ENCODE peak calls at places on chromosomes 4 and X, in nine cellular contexts. One of them, this sample, is unnamed. For H3K27me3, the result is how much of the 10 kb centered on the place peaks cover.

GRCh38 chr4:34193451-34194154 is 2050.7 kb downstream of the ARAP2 start:
- DNase-seq in tibial artery: no peak
- DNase-seq in left ventricle myocardium inferior: no peak
- DNase-seq in IMR-90: peak
- DNase-seq in esophagus squamous epithelium: no peak
- DNase-seq in Peyer's patch: no peak
- DNase-seq in heart left ventricle: no peak
- DNase-seq in pancreas: no peak
- DNase-seq in lower lobe of right lung: no peak
- DNase-seq in this sample: no peak

GRCh38 chr4:168451744-168452394 is 28.4 kb downstream of the DDX60L start:
- DNase-seq in esophagus squamous epithelium: no peak
- DNase-seq in left ventricle myocardium inferior: no peak
- DNase-seq in pancreas: no peak
- DNase-seq in Peyer's patch: no peak
- DNase-seq in tibial artery: no peak
- DNase-seq in IMR-90: peak
- DNase-seq in heart left ventricle: no peak
- DNase-seq in lower lobe of right lung: no peak
- DNase-seq in this sample: no peak

GRCh38 chr4:128468485-128468989 is 180.9 kb upstream of the PGRMC2 start:
- DNase-seq in esophagus squamous epithelium: no peak
- DNase-seq in tibial artery: peak
- DNase-seq in pancreas: no peak
- DNase-seq in heart left ventricle: peak
- DNase-seq in left ventricle myocardium inferior: no peak
- DNase-seq in Peyer's patch: peak
- DNase-seq in lower lobe of right lung: no peak
- DNase-seq in IMR-90: peak
- DNase-seq in this sample: no peak

GRCh38 chr4:121567748-121568147 is 129.0 kb downstream of the ANXA5 start:
- DNase-seq in pancreas: peak
- DNase-seq in esophagus squamous epithelium: no peak
- DNase-seq in IMR-90: no peak
- DNase-seq in heart left ventricle: no peak
- DNase-seq in Peyer's patch: no peak
- DNase-seq in lower lobe of right lung: no peak
- DNase-seq in left ventricle myocardium inferior: no peak
- DNase-seq in tibial artery: no peak
- DNase-seq in this sample: no peak

GRCh38 chr4:5746829-5747745 is 36.1 kb downstream of the EVC start:
- DNase-seq in left ventricle myocardium inferior: no peak
- DNase-seq in esophagus squamous epithelium: no peak
- DNase-seq in pancreas: no peak
- DNase-seq in Peyer's patch: no peak
- DNase-seq in lower lobe of right lung: no peak
- DNase-seq in tibial artery: peak
- DNase-seq in IMR-90: peak
- DNase-seq in heart left ventricle: no peak
- DNase-seq in this sample: no peak

GRCh38 chr4:89434364-89434988 is 126.9 kb upstream of the GPRIN3 start:
- DNase-seq in heart left ventricle: no peak
- DNase-seq in left ventricle myocardium inferior: no peak
- DNase-seq in lower lobe of right lung: no peak
- DNase-seq in pancreas: no peak
- DNase-seq in IMR-90: peak
- DNase-seq in tibial artery: no peak
- DNase-seq in Peyer's patch: no peak
- DNase-seq in esophagus squamous epithelium: no peak
- DNase-seq in this sample: no peak

GRCh38 chr4:74793757-74794340 is 474 bp downstream of the BTC start:
- DNase-seq in lower lobe of right lung: peak
- DNase-seq in esophagus squamous epithelium: no peak
- DNase-seq in pancreas: peak
- DNase-seq in Peyer's patch: no peak
- DNase-seq in heart left ventricle: peak
- DNase-seq in left ventricle myocardium inferior: no peak
- DNase-seq in tibial artery: peak
- DNase-seq in IMR-90: no peak
- DNase-seq in this sample: peak

GRCh38 chr4:2850966-2851782 is 7.5 kb downstream of the ADD1 start:
- DNase-seq in tibial artery: no peak
- DNase-seq in lower lobe of right lung: no peak
- DNase-seq in heart left ventricle: no peak
- DNase-seq in esophagus squamous epithelium: no peak
- DNase-seq in IMR-90: peak
- DNase-seq in Peyer's patch: no peak
- DNase-seq in pancreas: no peak
- DNase-seq in left ventricle myocardium inferior: no peak
- DNase-seq in this sample: no peak

GRCh38 chrX:70455366-70456202 is 10.9 kb downstream of the DLG3 start:
- DNase-seq in esophagus squamous epithelium: no peak
- DNase-seq in lower lobe of right lung: no peak
- DNase-seq in IMR-90: no peak
- DNase-seq in Peyer's patch: no peak
- DNase-seq in left ventricle myocardium inferior: no peak
- DNase-seq in tibial artery: no peak
- DNase-seq in pancreas: peak
- DNase-seq in heart left ventricle: no peak
- DNase-seq in this sample: no peak

GRCh38 chr4:149145803-149146202 is 669.8 kb downstream of the IQCM start:
- DNase-seq in left ventricle myocardium inferior: no peak
- DNase-seq in IMR-90: peak
- DNase-seq in lower lobe of right lung: no peak
- DNase-seq in heart left ventricle: no peak
- DNase-seq in esophagus squamous epithelium: no peak
- DNase-seq in Peyer's patch: no peak
- DNase-seq in pancreas: no peak
- DNase-seq in tibial artery: no peak
- DNase-seq in this sample: no peak

GRCh38 chr4:108060164-108060563 is 70.5 kb downstream of the HADH start:
- DNase-seq in Peyer's patch: no peak
- DNase-seq in heart left ventricle: no peak
- DNase-seq in lower lobe of right lung: no peak
- DNase-seq in esophagus squamous epithelium: no peak
- DNase-seq in IMR-90: peak
- DNase-seq in tibial artery: no peak
- DNase-seq in left ventricle myocardium inferior: no peak
- DNase-seq in pancreas: no peak
- DNase-seq in this sample: no peak

GRCh38 chr4:136590440-136590839 is 941.9 kb downstream of the PCDH18 start:
- DNase-seq in pancreas: no peak
- DNase-seq in heart left ventricle: no peak
- DNase-seq in Peyer's patch: no peak
- DNase-seq in esophagus squamous epithelium: no peak
- DNase-seq in tibial artery: no peak
- DNase-seq in IMR-90: no peak
- DNase-seq in lower lobe of right lung: no peak
- DNase-seq in left ventricle myocardium inferior: no peak
- DNase-seq in this sample: no peak

GRCh38 chr4:116229420-116229819 is 856.0 kb downstream of the TRAM1L1 start:
- DNase-seq in Peyer's patch: no peak
- DNase-seq in pancreas: no peak
- DNase-seq in left ventricle myocardium inferior: no peak
- DNase-seq in IMR-90: no peak
- DNase-seq in tibial artery: no peak
- DNase-seq in esophagus squamous epithelium: no peak
- DNase-seq in heart left ventricle: no peak
- DNase-seq in lower lobe of right lung: no peak
- DNase-seq in this sample: no peak

GRCh38 chr4:169059294-169060201 is 49.5 kb upstream of the CBR4 start:
- DNase-seq in pancreas: no peak
- DNase-seq in Peyer's patch: no peak
- DNase-seq in lower lobe of right lung: no peak
- DNase-seq in tibial artery: peak
- DNase-seq in esophagus squamous epithelium: no peak
- DNase-seq in left ventricle myocardium inferior: peak
- DNase-seq in IMR-90: no peak
- DNase-seq in heart left ventricle: peak
- DNase-seq in this sample: no peak

GRCh38 chr4:13493793-13494192 is 9.7 kb upstream of the RAB28 start:
- DNase-seq in pancreas: no peak
- DNase-seq in Peyer's patch: no peak
- DNase-seq in tibial artery: no peak
- DNase-seq in heart left ventricle: no peak
- DNase-seq in lower lobe of right lung: no peak
- DNase-seq in left ventricle myocardium inferior: no peak
- DNase-seq in esophagus squamous epithelium: no peak
- DNase-seq in IMR-90: no peak
- DNase-seq in this sample: no peak

GRCh38 chr4:38612996-38613395 is 51.0 kb upstream of the KLF3 start:
- DNase-seq in Peyer's patch: no peak
- DNase-seq in heart left ventricle: no peak
- DNase-seq in IMR-90: no peak
- DNase-seq in tibial artery: no peak
- DNase-seq in left ventricle myocardium inferior: no peak
- DNase-seq in pancreas: no peak
- DNase-seq in esophagus squamous epithelium: no peak
- DNase-seq in lower lobe of right lung: no peak
- DNase-seq in this sample: no peak

GRCh38 chr4:163863082-163863481 is 368.6 kb downstream of the TMA16 start:
- DNase-seq in left ventricle myocardium inferior: no peak
- DNase-seq in pancreas: no peak
- DNase-seq in tibial artery: no peak
- DNase-seq in lower lobe of right lung: no peak
- DNase-seq in Peyer's patch: no peak
- DNase-seq in IMR-90: no peak
- DNase-seq in esophagus squamous epithelium: no peak
- DNase-seq in heart left ventricle: no peak
- DNase-seq in this sample: no peak

GRCh38 chr4:78775278-78776030 is 696 bp upstream of the BMP2K start:
- DNase-seq in esophagus squamous epithelium: peak
- DNase-seq in pancreas: peak
- DNase-seq in Peyer's patch: peak
- DNase-seq in heart left ventricle: peak
- DNase-seq in left ventricle myocardium inferior: peak
- DNase-seq in tibial artery: peak
- DNase-seq in lower lobe of right lung: peak
- DNase-seq in IMR-90: peak
- DNase-seq in this sample: peak

GRCh38 chr4:4339504-4340085 is 47.3 kb upstream of the NSG1 start:
- DNase-seq in heart left ventricle: no peak
- DNase-seq in pancreas: no peak
- DNase-seq in lower lobe of right lung: no peak
- DNase-seq in left ventricle myocardium inferior: no peak
- DNase-seq in tibial artery: no peak
- DNase-seq in IMR-90: peak
- DNase-seq in esophagus squamous epithelium: no peak
- DNase-seq in Peyer's patch: no peak
- DNase-seq in this sample: no peak

GRCh38 chr4:165209796-165210195 is 2.4 kb downstream of the KLHL2 start:
- DNase-seq in left ventricle myocardium inferior: no peak
- DNase-seq in heart left ventricle: no peak
- DNase-seq in IMR-90: no peak
- DNase-seq in pancreas: no peak
- DNase-seq in lower lobe of right lung: no peak
- DNase-seq in esophagus squamous epithelium: no peak
- DNase-seq in tibial artery: no peak
- DNase-seq in Peyer's patch: no peak
- DNase-seq in this sample: no peak

GRCh38 chr4:124105212-124105611 is 607.3 kb downstream of the ANKRD50 start:
- DNase-seq in IMR-90: peak
- DNase-seq in heart left ventricle: no peak
- DNase-seq in left ventricle myocardium inferior: no peak
- DNase-seq in Peyer's patch: no peak
- DNase-seq in pancreas: no peak
- DNase-seq in lower lobe of right lung: no peak
- DNase-seq in tibial artery: no peak
- DNase-seq in esophagus squamous epithelium: no peak
- DNase-seq in this sample: no peak

GRCh38 chr4:124104628-124105027 is 607.9 kb downstream of the ANKRD50 start:
- DNase-seq in IMR-90: no peak
- DNase-seq in Peyer's patch: no peak
- DNase-seq in lower lobe of right lung: no peak
- DNase-seq in esophagus squamous epithelium: no peak
- DNase-seq in left ventricle myocardium inferior: no peak
- DNase-seq in pancreas: peak
- DNase-seq in heart left ventricle: no peak
- DNase-seq in tibial artery: no peak
- DNase-seq in this sample: no peak

GRCh38 chr4:124104101-124104500 is 608.4 kb downstream of the ANKRD50 start:
- DNase-seq in left ventricle myocardium inferior: no peak
- DNase-seq in heart left ventricle: no peak
- DNase-seq in IMR-90: no peak
- DNase-seq in pancreas: no peak
- DNase-seq in lower lobe of right lung: no peak
- DNase-seq in tibial artery: no peak
- DNase-seq in Peyer's patch: no peak
- DNase-seq in esophagus squamous epithelium: no peak
- DNase-seq in this sample: no peak
- H3K4me3 ChIP-seq in left ventricle myocardium inferior: no peak
- H3K4me3 ChIP-seq in heart left ventricle: no peak
- H3K4me3 ChIP-seq in IMR-90: no peak
- H3K4me3 ChIP-seq in pancreas: no peak
- H3K4me3 ChIP-seq in lower lobe of right lung: no peak
- H3K4me3 ChIP-seq in tibial artery: no peak
- H3K4me3 ChIP-seq in Peyer's patch: no peak
- H3K4me3 ChIP-seq in esophagus squamous epithelium: no peak
- H3K4me3 ChIP-seq in this sample: no peak

GRCh38 chr4:24808955-24809354 is 13.6 kb downstream of the SOD3 start:
- DNase-seq in lower lobe of right lung: no peak
- DNase-seq in heart left ventricle: no peak
- DNase-seq in left ventricle myocardium inferior: no peak
- DNase-seq in Peyer's patch: no peak
- DNase-seq in pancreas: no peak
- DNase-seq in IMR-90: no peak
- DNase-seq in esophagus squamous epithelium: no peak
- DNase-seq in tibial artery: no peak
- DNase-seq in this sample: no peak
- H3K27me3 ChIP-seq in lower lobe of right lung: under half
- H3K27me3 ChIP-seq in heart left ventricle: under half
- H3K27me3 ChIP-seq in left ventricle myocardium inferior: under half
- H3K27me3 ChIP-seq in Peyer's patch: under half
- H3K27me3 ChIP-seq in pancreas: under half
- H3K27me3 ChIP-seq in IMR-90: under half
- H3K27me3 ChIP-seq in esophagus squamous epithelium: under half
- H3K27me3 ChIP-seq in tibial artery: under half
- H3K27me3 ChIP-seq in this sample: under half

GRCh38 chrX:63128509-63128908 is 222.6 kb downstream of the SPIN4 start:
- DNase-seq in heart left ventricle: no peak
- DNase-seq in pancreas: no peak
- DNase-seq in IMR-90: peak
- DNase-seq in lower lobe of right lung: no peak
- DNase-seq in Peyer's patch: no peak
- DNase-seq in esophagus squamous epithelium: no peak
- DNase-seq in left ventricle myocardium inferior: no peak
- DNase-seq in tibial artery: no peak
- DNase-seq in this sample: no peak
- TF ChIP-seq CTCF in heart left ventricle: peak
- TF ChIP-seq CTCF in pancreas: peak
- TF ChIP-seq CTCF in IMR-90: peak
- TF ChIP-seq CTCF in lower lobe of right lung: peak
- TF ChIP-seq CTCF in Peyer's patch: no peak
- TF ChIP-seq CTCF in esophagus squamous epithelium: no peak
- TF ChIP-seq CTCF in left ventricle myocardium inferior: peak
- TF ChIP-seq CTCF in tibial artery: peak
- TF ChIP-seq CTCF in this sample: no peak

DNA sequence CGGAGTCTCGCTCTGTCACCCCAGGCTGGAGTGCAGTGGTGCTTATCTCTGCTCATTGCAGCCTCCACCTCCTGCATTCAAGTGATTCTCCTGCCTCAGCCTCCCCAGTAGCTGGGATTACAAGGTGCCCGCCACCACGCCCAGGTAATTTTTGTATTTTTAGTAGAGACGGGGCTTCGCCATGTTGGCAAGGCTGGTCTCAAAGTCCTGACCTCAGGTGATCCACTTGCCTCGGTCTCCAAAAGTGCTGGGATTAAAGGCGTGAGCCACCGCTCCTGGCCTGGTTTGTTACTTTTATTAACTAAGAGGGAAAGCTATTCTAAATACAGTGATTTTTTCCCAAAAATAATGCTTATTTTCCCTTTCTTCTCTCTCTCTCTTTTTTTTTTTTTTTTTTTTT is 866 bp upstream of the CENPE start:
- DNase-seq in tibial artery: no peak
- DNase-seq in pancreas: no peak
- DNase-seq in esophagus squamous epithelium: no peak
- DNase-seq in Peyer's patch: no peak
- DNase-seq in IMR-90: no peak
- DNase-seq in heart left ventricle: no peak
- DNase-seq in lower lobe of right lung: no peak
- DNase-seq in left ventricle myocardium inferior: no peak
- DNase-seq in this sample: no peak
- H3K4me3 ChIP-seq in tibial artery: peak
- H3K4me3 ChIP-seq in pancreas: peak
- H3K4me3 ChIP-seq in esophagus squamous epithelium: peak
- H3K4me3 ChIP-seq in Peyer's patch: peak
- H3K4me3 ChIP-seq in IMR-90: no peak
- H3K4me3 ChIP-seq in heart left ventricle: peak
- H3K4me3 ChIP-seq in lower lobe of right lung: peak
- H3K4me3 ChIP-seq in left ventricle myocardium inferior: peak
- H3K4me3 ChIP-seq in this sample: peak

This sample was measured in dorsolateral prefrontal cortex.